ENCODE peak calls at places on chromosomes 7 and 10, in five cellular contexts. F, X, C, J and U are unnamed samples. For H3K4me1, the result is how much of the 10 kb centered on the place peaks cover.

GRCh38 chr7:146002431-146003078 is 114.0 kb upstream of the CNTNAP2 start:
- DNase-seq in C (no peak), F (no peak), X (no peak), J (no peak), U (no peak)

GRCh38 chr7:144835166-144835611 is 664 bp downstream of the TPK1 start:
- DNase-seq in X (peak), C (peak), J (no peak), F (peak), U (peak)

GRCh38 chr7:83842894-83843293 is 194.0 kb upstream of the SEMA3E start:
- DNase-seq in F (no peak), X (no peak), J (no peak), C (no peak), U (no peak)

GRCh38 chr7:9958461-9958860 is 1015.2 kb upstream of the PHF14 start:
- DNase-seq in F (no peak), X (no peak), J (no peak), C (no peak), U (no peak)

GRCh38 chr7:82481499-82482097 is 38.0 kb upstream of the CACNA2D1 start:
- DNase-seq in J (no peak), F (no peak), X (no peak), C (no peak), U (no peak)

GRCh38 chr7:20241491-20242261 is 24.5 kb upstream of the MACC1 start:
- DNase-seq in X (peak), F (no peak), J (no peak), C (no peak), U (no peak)

GRCh38 chr10:86177483-86178155 is 189.0 kb downstream of the GRID1 start:
- DNase-seq in F (no peak), C (no peak), X (no peak), J (no peak), U (no peak)

GRCh38 chr7:137727413-137727812 is 119.4 kb downstream of the DGKI start:
- DNase-seq in F (no peak), C (no peak), J (no peak), X (no peak), U (no peak)

GRCh38 chr7:92691578-92691977 is 101.4 kb upstream of the FAM133B start:
- DNase-seq in X (peak), C (no peak), J (peak), F (peak), U (no peak)

DNA sequence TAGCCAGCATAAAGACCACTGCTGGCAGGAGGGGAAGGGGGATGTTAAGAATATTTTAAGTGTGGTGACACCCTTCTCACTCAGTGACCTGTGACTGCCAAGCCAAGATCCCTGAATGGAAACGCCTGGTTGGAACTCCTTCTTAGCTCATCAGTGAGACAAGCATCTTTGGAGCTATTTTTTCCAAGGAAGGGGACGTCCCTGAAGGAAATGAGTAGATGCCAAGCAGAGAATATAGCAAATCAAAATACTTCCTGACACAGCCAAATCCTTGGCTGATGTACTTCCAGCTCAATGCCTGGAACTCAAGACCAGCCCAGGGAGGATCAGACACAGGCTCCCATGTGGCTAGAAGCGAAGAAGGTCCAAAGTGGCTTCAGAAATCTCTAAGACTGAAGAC is 82.2 kb downstream of the SORBS1 start:
- DNase-seq in X (no peak), J (no peak), C (peak), F (no peak), U (no peak)
- H3K4me3 ChIP-seq in X (no peak), J (no peak), C (no peak), F (no peak), U (no peak)

DNA sequence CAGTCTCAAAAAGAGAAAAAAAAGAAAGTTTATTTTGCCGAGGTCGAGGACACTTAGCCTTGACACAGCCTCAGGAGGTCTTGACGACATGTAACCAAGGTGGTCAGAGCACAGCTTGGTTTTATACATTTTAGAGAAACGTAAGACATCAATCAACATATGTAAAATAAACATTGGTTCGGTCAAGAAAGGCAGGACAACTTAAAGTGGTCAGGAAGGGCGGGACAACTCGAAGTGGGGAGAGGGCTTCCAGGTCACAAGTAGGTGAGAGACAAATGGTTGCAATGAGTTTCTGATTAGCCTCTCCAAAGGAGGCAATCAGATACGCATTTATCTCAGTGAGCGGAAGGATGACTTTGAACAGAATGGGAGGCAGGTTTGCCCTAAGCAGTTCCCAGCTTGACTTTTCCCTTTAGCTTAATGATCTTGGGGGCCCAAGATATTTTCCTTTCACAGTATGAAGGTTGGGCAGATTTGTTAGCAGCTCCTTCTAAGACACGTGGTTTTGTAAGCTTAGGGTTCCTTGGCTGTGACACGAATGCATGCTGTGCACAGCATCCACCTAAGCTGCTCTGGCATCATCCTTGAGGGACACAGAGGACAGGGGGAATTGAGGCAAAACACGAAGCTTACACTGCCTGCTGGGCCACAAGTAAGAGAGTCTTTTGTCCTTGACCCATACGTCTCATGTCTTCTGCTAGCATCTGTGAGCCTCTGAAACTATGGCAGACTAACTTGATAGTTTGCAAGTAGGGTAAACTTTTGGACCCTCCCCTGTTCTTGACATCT is 3.3 kb upstream of the VDAC2 start:
- DNase-seq in F (no peak), X (no peak), J (no peak), C (no peak), U (no peak)
- H3K4me1 ChIP-seq in F (under half), X (under half), J (under half), C (under half), U (under half)

GRCh38 chr10:103076996-103077395 is 116.1 kb downstream of the NT5C2 start:
- DNase-seq in J (no peak), X (no peak), F (no peak), C (no peak), U (no peak)
- H3K4me3 ChIP-seq in J (no peak), X (no peak), F (no peak), C (no peak), U (no peak)

GRCh38 chr10:71213127-71213616 is 802 bp downstream of the UNC5B start:
- DNase-seq in F (peak), C (peak), J (peak), X (peak), U (peak)
- H3K4me1 ChIP-seq in F (under half), C (under half), J (under half), X (under half), U (half or more)

DNA sequence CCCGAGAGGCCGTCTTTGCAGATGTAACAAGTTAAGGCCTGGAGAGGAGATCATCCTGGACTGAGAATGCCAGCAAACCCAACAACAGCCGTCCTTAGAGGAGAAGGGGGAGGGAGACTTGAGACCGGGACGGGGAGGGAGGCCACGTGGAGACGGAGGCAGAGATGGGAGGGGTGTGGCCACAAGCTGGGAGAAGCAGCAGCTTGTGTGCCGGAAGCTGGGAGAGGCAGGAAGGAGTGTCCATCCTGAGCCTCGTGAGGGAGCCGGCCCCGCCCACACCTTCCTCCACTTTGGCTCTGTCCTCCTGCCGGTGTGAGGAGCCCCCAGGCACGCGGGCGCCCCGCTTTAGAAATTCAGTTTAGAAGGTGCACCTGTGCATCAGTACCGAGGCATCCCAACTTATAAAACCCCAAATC is 95.7 kb downstream of the DNAJB6 start:
- DNase-seq in F (peak), X (peak), C (no peak), J (no peak), U (peak)
- H3K4me3 ChIP-seq in F (peak), X (peak), C (no peak), J (peak), U (peak)

GRCh38 chr10:77896058-77896457 is 30.5 kb downstream of the DLG5 start:
- DNase-seq in X (no peak), F (no peak), J (no peak), C (no peak), U (no peak)
- H3K4me1 ChIP-seq in X (under half), F (under half), J (under half), C (under half), U (half or more)

GRCh38 chr10:91604462-91604935 is 28.4 kb downstream of the PPP1R3C start:
- DNase-seq in J (no peak), C (no peak), F (no peak), X (no peak), U (no peak)
- H3K4me3 ChIP-seq in J (no peak), C (no peak), F (no peak), X (no peak), U (no peak)

DNA sequence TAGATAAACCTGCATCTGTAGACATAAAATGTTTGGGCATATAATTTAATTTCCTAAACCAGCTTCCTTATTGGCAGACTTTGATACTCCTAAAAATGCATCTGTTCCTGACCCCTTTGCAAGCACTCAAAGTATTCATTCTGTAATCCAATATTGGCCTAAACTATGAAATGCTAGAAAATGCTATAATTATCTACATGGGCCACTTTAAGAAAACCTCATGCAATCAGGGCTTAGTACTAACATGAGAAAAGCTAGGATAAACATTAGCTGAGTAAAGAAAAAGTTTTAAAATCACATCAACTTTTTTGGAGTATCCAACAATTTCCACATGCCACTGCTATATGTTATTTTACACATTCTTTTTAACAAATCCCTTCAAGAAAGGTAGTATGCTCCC is 57.2 kb downstream of the PARD3 start:
- DNase-seq in F (no peak), J (no peak), C (no peak), X (no peak), U (no peak)
- H3K4me1 ChIP-seq in F (under half), J (under half), C (under half), X (under half), U (under half)